ENCODE peak calls at places on chromosomes 13 and 19, in seven cellular contexts. V is IMR-90, P is dorsolateral prefrontal cortex, N is brain microvascular endothelial cell, C is AG09309, O is heart left ventricle, Q is fibroblast of pulmonary artery. E is an unnamed sample.

GRCh38 chr13:91216928-91217700 is 130.4 kb upstream of the MIR17HG start:
- DNase-seq in O (no peak), Q (no peak), N (no peak), C (no peak), V (no peak), P (no peak), E (no peak)

GRCh38 chr13:90122531-90122930 is 1225.0 kb upstream of the MIR17HG start:
- DNase-seq in V (no peak), C (no peak), N (no peak), Q (no peak), P (no peak), O (no peak), E (no peak)

GRCh38 chr13:51534075-51534817 is 50.0 kb upstream of the WDFY2 start:
- DNase-seq in C (no peak), P (no peak), V (no peak), N (no peak), Q (no peak), O (no peak), E (no peak)

GRCh38 chr19:49110567-49110966 is 3.6 kb upstream of the LIN7B start:
- DNase-seq in C (no peak), Q (peak; percentile 58), P (no peak), N (peak; percentile 15), V (peak; percentile 62), O (no peak), E (no peak)

GRCh38 chr19:35306473-35307246 is 14.7 kb downstream of the MAG start:
- DNase-seq in V (no peak), C (no peak), N (no peak), O (peak; percentile 27), Q (no peak), P (no peak), E (no peak)

GRCh38 chr13:44274838-44275237 is 98.8 kb upstream of the SERP2 start:
- DNase-seq in P (no peak), N (no peak), O (no peak), Q (no peak), V (peak; percentile 39), C (no peak), E (peak; percentile 59)

GRCh38 chr19:42284641-42285341 is 15.7 kb downstream of the CIC start:
- DNase-seq in P (peak; percentile 12), Q (no peak), N (no peak), V (no peak), C (no peak), O (no peak), E (no peak)

GRCh38 chr19:56671613-56671994 is at the start of gene ZNF835:
- DNase-seq in N (peak; percentile 40), V (no peak), P (peak; percentile 97), Q (peak; percentile 22), O (peak; percentile 99), C (no peak), E (peak; percentile 17)

GRCh38 chr13:95915102-95915501 is 138.1 kb downstream of the UGGT2 start:
- DNase-seq in Q (no peak), O (no peak), C (no peak), V (no peak), N (no peak), P (no peak), E (no peak)

GRCh38 chr13:44853641-44854040 is 135.6 kb downstream of the NUFIP1 start:
- DNase-seq in P (no peak), C (no peak), O (no peak), Q (no peak), V (no peak), N (no peak), E (no peak)

GRCh38 chr19:10478476-10478875 is 24.7 kb downstream of the KEAP1 start:
- DNase-seq in V (peak; percentile 36), N (no peak), Q (no peak), P (no peak), C (no peak), O (no peak), E (peak; percentile 16)

GRCh38 chr13:58032676-58033440 is 401.3 kb downstream of the PCDH17 start:
- DNase-seq in N (no peak), V (no peak), C (no peak), O (no peak), Q (no peak), P (no peak), E (no peak)

GRCh38 chr19:3942790-3943409 is 10.0 kb downstream of the NMRK2 start:
- DNase-seq in N (no peak), O (no peak), Q (no peak), C (no peak), P (no peak), V (no peak), E (no peak)

GRCh38 chr19:50460161-50460765 is 16.0 kb upstream of the EMC10 start:
- DNase-seq in V (peak; percentile 50), N (peak; percentile 19), Q (peak; percentile 30), P (no peak), O (no peak), C (no peak), E (peak; percentile 16)

GRCh38 chr19:3944018-3944721 is 11.3 kb downstream of the NMRK2 start:
- DNase-seq in P (no peak), V (no peak), O (no peak), C (no peak), N (no peak), Q (no peak), E (no peak)

GRCh38 chr13:44218501-44219240 is 155.0 kb upstream of the SERP2 start:
- DNase-seq in V (no peak), P (no peak), Q (peak; percentile 67), C (no peak), O (peak; percentile 74), N (peak; percentile 42), E (no peak)

GRCh38 chr13:113646376-113646775 is 11.6 kb downstream of the ATP4B start:
- DNase-seq in V (no peak), C (no peak), N (no peak), O (no peak), Q (no peak), P (no peak), E (no peak)

GRCh38 chr13:50107205-50107604 is 92.0 kb downstream of the KCNRG start:
- DNase-seq in Q (no peak), N (no peak), P (no peak), V (peak; percentile 24), O (no peak), C (no peak), E (no peak)

GRCh38 chr19:2461751-2462634 is 5.2 kb upstream of the LMNB2 start:
- DNase-seq in N (no peak), V (peak; percentile 56), Q (peak; percentile 55), C (no peak), O (peak; percentile 84), P (peak; percentile 36), E (peak; percentile 36)
- TF ChIP-seq CTCF in N (peak; percentile 52), V (peak; percentile 7), Q (peak; percentile 20), C (peak; percentile 25), O (peak; percentile 17), P (no peak), E (peak; percentile 16)

GRCh38 chr19:18769989-18770528 is 21.0 kb downstream of the COMP start:
- DNase-seq in O (no peak), Q (no peak), N (no peak), C (no peak), P (no peak), V (no peak), E (no peak)

GRCh38 chr19:18770663-18771327 is 20.3 kb downstream of the COMP start:
- DNase-seq in P (no peak), N (no peak), Q (no peak), O (no peak), V (no peak), C (no peak), E (no peak)

GRCh38 chr19:18773682-18774081 is 17.4 kb downstream of the COMP start:
- DNase-seq in N (no peak), O (no peak), P (no peak), V (no peak), C (no peak), Q (no peak), E (no peak)

GRCh38 chr19:18772620-18773587 is 18.2 kb downstream of the COMP start:
- DNase-seq in N (no peak), C (no peak), Q (no peak), O (no peak), P (peak; percentile 68), V (no peak), E (no peak)

DNA sequence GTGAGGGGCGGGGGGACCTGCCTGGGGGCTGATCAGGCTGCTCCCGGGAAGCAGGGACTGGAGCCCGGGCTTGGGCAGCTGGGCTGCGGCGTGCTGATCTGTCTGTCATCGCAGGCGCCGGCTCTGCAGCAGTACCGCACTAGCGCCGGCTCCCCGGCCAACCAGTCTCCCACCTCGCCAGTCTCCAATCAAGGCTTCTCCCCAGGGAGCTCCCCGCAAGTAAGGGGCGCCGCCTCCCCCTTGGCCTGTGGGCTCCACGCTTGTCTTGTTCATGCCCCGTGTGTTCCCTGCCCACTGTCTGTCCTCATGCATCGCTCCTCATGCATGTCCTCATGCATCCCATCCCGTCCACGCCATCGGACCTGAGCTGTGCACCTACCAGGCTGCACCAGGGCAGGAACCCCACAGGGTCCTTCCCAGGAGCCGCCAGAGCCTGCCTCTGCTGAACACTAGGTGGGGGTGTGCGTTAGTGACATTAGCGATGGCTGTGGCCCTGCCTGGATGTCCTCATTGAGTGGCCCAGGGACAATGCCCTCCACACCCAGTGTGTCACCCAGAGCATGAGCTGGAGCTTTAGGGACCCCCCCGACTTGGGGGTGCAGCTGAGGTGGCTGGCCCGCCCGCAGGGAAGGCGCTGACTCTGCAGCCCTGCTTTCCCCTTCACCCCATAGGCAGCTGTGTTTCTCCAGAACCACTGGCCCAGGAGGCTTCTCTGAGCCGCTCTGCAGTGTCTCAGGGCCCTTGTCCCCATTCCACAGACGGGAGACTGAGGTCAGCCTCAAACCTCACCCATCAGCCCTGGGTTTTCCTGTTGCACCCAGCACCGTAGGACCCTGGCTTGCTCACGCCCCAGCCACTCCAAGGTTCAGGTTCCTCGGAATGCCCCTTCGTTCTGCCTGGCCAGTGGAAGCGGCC is 19.5 kb downstream of the COMP start:
- DNase-seq in Q (no peak), C (no peak), V (no peak), N (no peak), O (no peak), P (peak; percentile 32), E (no peak)
- TF ChIP-seq CTCF in Q (peak; percentile 30), C (peak; percentile 13), V (peak; percentile 22), N (peak; percentile 59), O (no peak), P (no peak), E (peak; percentile 21)

DNA sequence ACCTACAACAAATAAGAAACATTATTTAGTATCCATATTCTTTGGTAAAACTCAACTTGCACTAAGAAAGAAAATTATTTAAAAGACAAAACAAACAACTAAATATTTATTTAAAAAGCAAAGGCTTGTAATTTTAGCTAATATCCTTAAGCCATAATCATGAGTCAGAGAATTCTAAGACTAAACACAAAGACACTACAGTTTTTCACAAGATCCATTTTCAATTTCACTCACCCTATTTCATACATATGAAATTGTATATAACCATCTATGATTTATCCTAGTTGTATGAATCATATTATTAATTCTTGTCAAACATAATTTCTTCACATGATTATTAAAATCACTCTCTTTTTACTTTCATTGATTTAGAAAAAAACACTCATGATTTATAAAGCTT is 64.3 kb downstream of the MICU2 start:
- DNase-seq in V (no peak), N (no peak), C (no peak), Q (no peak), P (no peak), O (no peak), E (no peak)
- TF ChIP-seq CTCF in V (no peak), N (no peak), C (no peak), Q (no peak), P (no peak), O (no peak), E (no peak)

DNA sequence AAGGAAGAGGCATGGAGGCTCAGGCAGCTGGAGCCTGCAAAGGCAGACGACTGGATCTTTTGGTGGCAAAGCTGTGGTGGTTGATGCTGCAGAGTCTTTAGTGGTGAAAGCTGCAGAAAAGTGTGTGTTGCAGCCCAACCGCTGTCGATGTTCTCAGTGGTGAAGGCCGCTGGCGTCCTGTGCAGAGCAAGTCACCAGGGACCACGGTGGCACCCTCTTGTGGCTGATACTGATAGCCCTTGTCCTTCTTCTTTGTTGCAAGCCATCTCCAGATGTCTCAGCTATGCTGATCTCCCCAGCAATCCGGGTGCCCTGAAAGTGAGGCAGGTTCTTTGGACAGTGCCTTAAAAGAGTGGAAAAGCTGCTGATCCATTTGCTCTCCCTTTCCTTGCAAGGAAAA is 610.9 kb upstream of the PCDH9 start:
- DNase-seq in N (no peak), P (no peak), Q (no peak), C (no peak), O (no peak), V (no peak), E (no peak)
- TF ChIP-seq CTCF in N (peak; percentile 7), P (no peak), Q (no peak), C (no peak), O (no peak), V (no peak), E (no peak)